ENCODE peak calls at places on chromosomes 6 and 20, in seven cellular contexts. H, T, O, E, F, K and P are unnamed samples.
A peak's percentile ranks its signal among the peaks of the same experiment; 100 is the strongest.

GRCh38 chr20:53579581-53580375 is 13.9 kb downstream of the ZNF217 start:
- DNase-seq in O (no peak), T (no peak), E (no peak), K (peak; percentile 22), F (peak; percentile 25), H (no peak), P (peak; percentile 38)

GRCh38 chr20:55586626-55587025 is 418.7 kb downstream of the CBLN4 start:
- DNase-seq in E (no peak), O (no peak), K (no peak), F (no peak), H (no peak), T (no peak), P (no peak)

GRCh38 chr6:65650086-65650485 is 56.9 kb downstream of the EYS start:
- DNase-seq in F (no peak), O (no peak), K (no peak), H (no peak), E (no peak), T (no peak), P (no peak)

GRCh38 chr6:55108469-55109130 is 65.7 kb upstream of the HCRTR2 start:
- DNase-seq in K (no peak), E (no peak), O (no peak), F (no peak), H (no peak), T (no peak), P (no peak)

GRCh38 chr6:127436578-127437110 is 22.5 kb downstream of the KIAA0408 start:
- DNase-seq in E (no peak), T (no peak), K (no peak), H (no peak), O (no peak), F (no peak), P (no peak)

GRCh38 chr6:142702501-142703460 is 242.2 kb downstream of the HIVEP2 start:
- DNase-seq in F (no peak), E (no peak), H (no peak), T (no peak), K (peak; percentile 15), O (peak; percentile 69), P (peak; percentile 24)

GRCh38 chr6:54602591-54602990 is 244.0 kb upstream of the FAM83B start:
- DNase-seq in K (no peak), H (no peak), E (no peak), F (no peak), T (no peak), O (no peak), P (no peak)

GRCh38 chr20:3681931-3682820 is at the start of gene ADAM33:
- DNase-seq in F (peak; percentile 36), T (no peak), K (no peak), H (peak; percentile 71), E (no peak), O (peak; percentile 87), P (peak; percentile 44)

GRCh38 chr6:37244430-37245310 is 12.9 kb upstream of the TBC1D22B start:
- DNase-seq in O (peak; percentile 94), T (no peak), F (peak; percentile 83), K (peak; percentile 41), E (no peak), H (peak; percentile 84), P (peak; percentile 57)

GRCh38 chr6:112180095-112180820 is 74.1 kb downstream of the LAMA4 start:
- DNase-seq in E (no peak), K (peak; percentile 44), H (no peak), F (no peak), T (peak; percentile 38), O (peak; percentile 66), P (peak; percentile 19)

GRCh38 chr20:43238833-43239232 is 49.1 kb upstream of the PTPRT start:
- DNase-seq in T (no peak), K (peak; percentile 62), O (no peak), F (no peak), H (no peak), E (no peak), P (no peak)

GRCh38 chr6:156949376-156949775 is 172.2 kb downstream of the ARID1B start:
- DNase-seq in E (no peak), K (no peak), T (peak; percentile 22), H (no peak), O (no peak), F (no peak), P (no peak)

GRCh38 chr6:3381233-3382065 is 75.4 kb downstream of the SLC22A23 start:
- DNase-seq in E (no peak), T (no peak), O (no peak), K (no peak), H (no peak), F (no peak), P (no peak)

GRCh38 chr20:1469306-1469905 is 2.8 kb upstream of the NSFL1C start:
- DNase-seq in H (no peak), E (no peak), F (no peak), T (peak; percentile 51), K (no peak), O (no peak), P (no peak)

GRCh38 chr20:1468117-1468624 is 1.5 kb upstream of the NSFL1C start:
- DNase-seq in O (no peak), H (no peak), F (no peak), K (no peak), T (no peak), E (no peak), P (no peak)

GRCh38 chr20:1466211-1467081 is at the start of gene NSFL1C:
- DNase-seq in T (peak; percentile 96), E (peak; percentile 59), O (peak; percentile 96), F (peak; percentile 98), H (peak; percentile 97), K (peak; percentile 90), P (peak; percentile 97)

GRCh38 chr20:1467082-1467354 is 369 bp upstream of the NSFL1C start:
- DNase-seq in H (no peak), F (no peak), K (no peak), T (no peak), O (no peak), E (no peak), P (no peak)

GRCh38 chr20:1467355-1468116 is 887 bp upstream of the NSFL1C start:
- DNase-seq in T (no peak), F (peak; percentile 69), O (no peak), E (no peak), K (peak; percentile 88), H (peak; percentile 27), P (peak; percentile 65)
- H3K27ac ChIP-seq in T (peak overlapping the region; percentile 33), F (peak overlapping the region; percentile 95), O (peak overlapping the region; percentile 84), E (no peak overlapping the region), K (peak overlapping the region; percentile 90), H (no peak overlapping the region), P (peak overlapping the region; percentile 89)

GRCh38 chr6:167426074-167426473 is 101.2 kb downstream of the TTLL2 start:
- DNase-seq in O (no peak), H (no peak), T (no peak), E (no peak), F (no peak), K (no peak), P (no peak)
- TF ChIP-seq EP300 in O (no peak), H (no peak), T (no peak), E (no peak), F (no peak), K (no peak), P (no peak)

GRCh38 chr6:13423292-13423691 is 64.1 kb downstream of the GFOD1 start:
- DNase-seq in H (no peak), K (no peak), E (no peak), O (no peak), T (no peak), F (no peak), P (no peak)
- H3K27ac ChIP-seq in H (no peak overlapping the region), K (no peak overlapping the region), E (no peak overlapping the region), O (peak overlapping the region; percentile 40), T (no peak overlapping the region), F (peak overlapping the region; percentile 77), P (peak overlapping the region; percentile 73)

DNA sequence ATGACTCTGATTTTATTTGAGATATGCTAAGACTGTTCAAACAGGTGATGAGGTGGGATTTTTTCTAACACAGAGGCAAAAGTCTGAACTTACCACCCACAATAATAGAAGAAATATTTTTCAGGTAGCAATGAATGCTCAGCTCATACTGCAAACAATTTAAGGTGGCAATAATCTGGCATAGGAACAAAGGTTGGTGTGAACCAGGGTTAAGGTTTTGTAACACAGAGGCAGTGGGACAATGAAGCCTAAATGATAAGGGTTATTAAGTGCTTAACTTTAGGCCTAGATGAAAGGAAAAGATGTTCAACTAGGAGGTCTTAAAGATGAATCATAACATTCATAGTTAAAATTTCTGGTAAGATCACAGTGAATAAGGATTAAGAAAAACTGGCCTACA is 4.9 kb downstream of the ASCC3 start:
- DNase-seq in T (no peak), H (no peak), E (no peak), F (no peak), K (no peak), O (no peak), P (no peak)
- TF ChIP-seq EP300 in T (no peak), H (no peak), E (no peak), F (no peak), K (no peak), O (no peak), P (no peak)

DNA sequence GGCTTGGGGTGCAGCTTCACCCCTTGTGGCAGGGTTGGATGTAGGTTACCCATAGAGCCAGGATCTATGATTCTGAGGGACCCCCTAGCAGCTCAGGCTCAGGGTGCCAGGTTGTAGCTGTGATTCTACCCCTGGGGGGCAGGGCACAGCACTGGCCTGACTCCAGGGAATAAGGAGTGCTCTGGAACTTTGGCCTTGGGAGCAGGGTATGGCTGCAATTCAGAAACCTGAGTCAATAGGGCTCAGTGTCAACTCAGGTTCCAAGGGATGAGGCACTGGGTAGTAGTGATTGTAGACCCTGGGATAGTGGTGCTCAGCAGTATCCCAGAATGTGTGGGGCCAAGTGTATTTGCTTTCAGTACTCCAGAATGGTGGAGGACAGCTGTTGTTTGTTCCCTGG is 8.6 kb downstream of the FHL5 start:
- DNase-seq in E (no peak), T (no peak), K (no peak), H (no peak), O (no peak), F (no peak), P (no peak)
- H3K27ac ChIP-seq in E (no peak overlapping the region), T (no peak overlapping the region), K (no peak overlapping the region), H (no peak overlapping the region), O (no peak overlapping the region), F (no peak overlapping the region), P (no peak overlapping the region)

GRCh38 chr6:149271348-149272340 is 45.9 kb upstream of the TAB2 start:
- DNase-seq in F (no peak), E (peak; percentile 65), O (no peak), K (no peak), T (no peak), H (no peak), P (peak; percentile 28)
- TF ChIP-seq EP300 in F (no peak), E (peak; percentile 25), O (no peak), K (no peak), T (no peak), H (no peak), P (no peak)